ENCODE peak calls at places on chromosomes 13 and 19, in ten cellular contexts. C is adrenal gland, D is fibroblast of pulmonary artery, B is stomach, Y is AG04450, A is left ventricle myocardium inferior, F is mammary epithelial cell, E is esophagus squamous epithelium, P is GM12865, U is psoas muscle. L is an unnamed sample.

GRCh38 chr13:99042851-99043250 is 65.0 kb upstream of the DOCK9 start:
- DNase-seq in C (no peak), D (no peak), B (no peak), Y (no peak), A (no peak), F (no peak), E (no peak), P (no peak), U (no peak), L (no peak)

GRCh38 chr13:22077205-22077683 is 406.4 kb downstream of the FGF9 start:
- DNase-seq in C (no peak), D (no peak), B (no peak), Y (no peak), A (no peak), F (no peak), E (no peak), P (no peak), U (no peak), L (no peak)

GRCh38 chr19:45440873-45441654 is 17.3 kb upstream of the ERCC1 start:
- DNase-seq in C (no peak), D (peak; percentile 57), B (no peak), Y (no peak), A (no peak), F (peak; percentile 18), E (no peak), P (no peak), U (no peak), L (no peak)

GRCh38 chr13:51152713-51153112 is 41.6 kb upstream of the C13orf42 start:
- DNase-seq in C (no peak), D (no peak), B (no peak), Y (no peak), A (no peak), F (no peak), E (no peak), P (no peak), U (no peak), L (no peak)

GRCh38 chr13:24348385-24348784 is 39.0 kb downstream of the C1QTNF9 start:
- DNase-seq in C (no peak), D (no peak), B (no peak), Y (no peak), A (no peak), F (no peak), E (no peak), P (no peak), U (no peak), L (no peak)

GRCh38 chr13:46903748-46904147 is 6.9 kb upstream of the HTR2A start:
- DNase-seq in C (no peak), D (peak; percentile 36), B (no peak), Y (no peak), A (no peak), F (peak; percentile 42), E (no peak), P (no peak), U (no peak), L (no peak)

GRCh38 chr19:4393947-4394590 is 6.3 kb downstream of the SH3GL1 start:
- DNase-seq in C (no peak), D (peak; percentile 57), B (no peak), Y (no peak), A (no peak), F (no peak), E (no peak), P (no peak), U (no peak), L (no peak)

GRCh38 chr19:53664760-53665159 is 33.0 kb downstream of the DPRX start:
- DNase-seq in C (no peak), D (no peak), B (no peak), Y (no peak), A (no peak), F (no peak), E (no peak), P (no peak), U (no peak), L (no peak)

GRCh38 chr13:113162783-113163685 is 4.6 kb downstream of the PROZ start:
- DNase-seq in C (no peak), D (no peak), B (no peak), Y (no peak), A (no peak), F (no peak), E (no peak), P (no peak), U (no peak), L (no peak)

DNA sequence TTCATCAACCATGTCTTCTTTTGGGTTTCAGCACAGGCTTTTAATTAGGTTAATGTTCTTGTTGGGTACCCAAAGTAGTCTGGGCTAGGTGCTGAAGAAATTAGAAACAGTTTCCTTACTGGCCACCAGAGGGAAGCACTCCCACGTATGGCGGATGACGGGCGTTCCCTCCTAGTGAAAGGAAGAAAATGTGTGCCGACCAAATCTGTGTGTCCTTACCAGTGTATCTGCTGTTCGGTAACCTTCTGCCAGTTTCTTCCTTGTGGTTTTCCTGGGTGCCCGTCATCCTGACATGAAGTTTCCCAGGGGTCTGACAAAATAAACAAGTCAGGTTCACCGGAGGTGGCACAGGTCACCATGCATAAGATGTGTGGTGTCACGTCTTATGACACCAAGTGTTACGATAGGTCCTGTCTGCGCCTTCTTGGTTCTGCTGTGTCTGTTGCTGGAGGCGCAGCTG is 6.0 kb upstream of the WDR88 start:
- DNase-seq in C (peak; percentile 49), D (peak; percentile 78), B (peak; percentile 54), Y (peak; percentile 42), A (no peak), F (peak; percentile 33), E (no peak), P (peak; percentile 73), U (peak; percentile 61), L (peak; percentile 53)
- TF ChIP-seq CTCF in C (peak; percentile 75), D (peak; percentile 86), B (peak; percentile 64), Y (peak; percentile 90), A (peak; percentile 89), F (peak; percentile 81), E (peak; percentile 88), P (peak; percentile 83), U (peak; percentile 78), L (peak; percentile 64)

GRCh38 chr13:109783447-109783814 is 3.0 kb downstream of the IRS2 start:
- DNase-seq in C (peak; percentile 48), D (no peak), B (no peak), Y (no peak), A (no peak), F (no peak), E (no peak), P (no peak), U (peak; percentile 54), L (no peak)

GRCh38 chr13:109783815-109784589 is 2.4 kb downstream of the IRS2 start:
- DNase-seq in C (peak; percentile 40), D (no peak), B (no peak), Y (no peak), A (no peak), F (no peak), E (no peak), P (no peak), U (peak; percentile 57), L (no peak)

GRCh38 chr13:109785892-109786450 is 412 bp downstream of the IRS2 start:
- DNase-seq in C (peak; percentile 34), D (peak; percentile 33), B (no peak), Y (no peak), A (no peak), F (no peak), E (no peak), P (no peak), U (no peak), L (no peak)

GRCh38 chr13:109785141-109785891 is 1.1 kb downstream of the IRS2 start:
- DNase-seq in C (peak; percentile 73), D (peak; percentile 68), B (peak; percentile 61), Y (no peak), A (peak; percentile 55), F (peak; percentile 59), E (no peak), P (no peak), U (peak; percentile 73), L (peak; percentile 56)

DNA sequence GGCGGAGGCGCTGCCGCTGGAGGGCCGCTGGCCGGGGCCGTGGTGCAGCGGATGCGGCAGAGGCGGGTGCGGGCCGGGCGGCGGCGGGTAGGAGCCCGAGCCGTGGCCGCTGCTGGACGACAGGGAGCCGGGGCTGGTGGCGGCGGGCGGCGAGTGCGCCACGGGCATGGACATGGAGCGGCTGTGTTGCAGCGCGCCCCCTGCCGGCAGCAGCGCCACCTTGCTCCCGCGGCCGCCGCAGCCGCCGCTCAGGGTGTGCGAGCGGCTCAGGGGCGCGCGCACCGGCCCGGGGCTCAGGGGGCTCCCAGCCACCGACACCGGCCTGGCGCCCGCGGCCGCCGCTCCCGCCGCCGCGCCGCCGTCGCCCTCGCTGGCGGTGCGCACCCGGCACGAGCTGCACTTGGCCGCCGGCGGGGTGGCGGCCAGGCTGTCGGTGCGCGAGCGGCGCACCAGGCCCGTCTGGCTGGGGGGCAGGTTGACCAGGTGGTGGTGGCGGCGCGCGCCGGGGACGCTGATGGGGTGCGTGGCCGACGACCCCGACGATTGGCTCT is 1.7 kb downstream of the IRS2 start:
- DNase-seq in C (peak; percentile 85), D (peak; percentile 77), B (peak; percentile 85), Y (no peak), A (peak; percentile 84), F (peak; percentile 65), E (no peak), P (no peak), U (peak; percentile 89), L (peak; percentile 72)
- TF ChIP-seq CTCF in C (no peak), D (no peak), B (peak; percentile 65), Y (peak; percentile 43), A (peak; percentile 72), F (peak; percentile 34), E (peak; percentile 29), P (no peak), U (peak; percentile 80), L (peak; percentile 71)

GRCh38 chr13:110681868-110682550 is 23.9 kb downstream of the CARS2 start:
- DNase-seq in C (no peak), D (no peak), B (no peak), Y (no peak), A (no peak), F (no peak), E (no peak), P (no peak), U (no peak), L (no peak)

GRCh38 chr13:110684388-110685056 is 21.4 kb downstream of the CARS2 start:
- DNase-seq in C (peak; percentile 4), D (no peak), B (no peak), Y (no peak), A (no peak), F (no peak), E (no peak), P (no peak), U (no peak), L (no peak)

GRCh38 chr13:110682746-110683145 is 23.2 kb downstream of the CARS2 start:
- DNase-seq in C (no peak), D (no peak), B (no peak), Y (no peak), A (no peak), F (no peak), E (no peak), P (no peak), U (no peak), L (no peak)

GRCh38 chr13:110683921-110684320 is 22.0 kb downstream of the CARS2 start:
- DNase-seq in C (peak; percentile 15), D (no peak), B (no peak), Y (no peak), A (no peak), F (no peak), E (no peak), P (no peak), U (no peak), L (no peak)

GRCh38 chr13:110683203-110683883 is 22.6 kb downstream of the CARS2 start:
- DNase-seq in C (peak; percentile 46), D (peak; percentile 36), B (no peak), Y (no peak), A (no peak), F (peak; percentile 20), E (no peak), P (no peak), U (no peak), L (no peak)
- TF ChIP-seq CTCF in C (peak; percentile 58), D (peak; percentile 40), B (no peak), Y (peak; percentile 45), A (peak; percentile 37), F (no peak), E (peak; percentile 46), P (no peak), U (peak; percentile 77), L (no peak)

GRCh38 chr19:1503089-1503924 is 9.5 kb downstream of the ADAMTSL5 start:
- DNase-seq in C (no peak), D (peak; percentile 31), B (peak; percentile 52), Y (no peak), A (no peak), F (no peak), E (no peak), P (peak; percentile 53), U (peak; percentile 81), L (no peak)
- TF ChIP-seq CTCF in C (peak; percentile 50), D (peak; percentile 56), B (peak; percentile 42), Y (peak; percentile 64), A (peak; percentile 81), F (peak; percentile 46), E (peak; percentile 78), P (peak; percentile 74), U (peak; percentile 75), L (peak; percentile 13)